ENCODE peak calls at places on chromosomes 2 and 18, in nine cellular contexts. S is stomach; T is substantia nigra; K is mucosa of gallbladder; H is cardiac fibroblast; C is NCI-H460; Z is stimulated activated CD4-positive, alpha-beta T cell treated with anti-CD3 and anti-CD28 coated beads, Interleukin-2, amount 100 ng/mL, for 48 hours; I is RPMI8226; D is T-cell. X is an unnamed sample.

GRCh38 chr2:214220251-214220650 is 190.6 kb upstream of the VWC2L start:
- DNase-seq in S (no peak), T (no peak), K (no peak), H (no peak), C (no peak), Z (no peak), I (no peak), D (no peak), X (no peak)

GRCh38 chr18:74290831-74291770 is 662 bp downstream of the CYB5A start:
- DNase-seq in S (peak), T (no peak), K (no peak), H (no peak), C (no peak), Z (no peak), I (no peak), D (peak), X (peak)

GRCh38 chr2:109322111-109322510 is 193.1 kb downstream of the SH3RF3 start:
- DNase-seq in S (peak), T (peak), K (peak), H (peak), C (no peak), Z (no peak), I (no peak), D (no peak), X (peak)

GRCh38 chr2:232432598-232433184 is 23.3 kb upstream of the ALPI start:
- DNase-seq in S (no peak), T (no peak), K (no peak), H (no peak), C (no peak), Z (no peak), I (no peak), D (no peak), X (no peak)

GRCh38 chr2:97900806-97901205 is 94.9 kb downstream of the TMEM131 start:
- DNase-seq in S (no peak), T (no peak), K (no peak), H (peak), C (no peak), Z (no peak), I (no peak), D (no peak), X (no peak)

GRCh38 chr2:120867290-120868231 is 131.9 kb downstream of the GLI2 start:
- DNase-seq in S (peak), T (peak), K (peak), H (peak), C (peak), Z (no peak), I (no peak), D (no peak), X (peak)

GRCh38 chr2:134406311-134406710 is 152.4 kb downstream of the MGAT5 start:
- DNase-seq in S (peak), T (no peak), K (peak), H (no peak), C (no peak), Z (no peak), I (no peak), D (no peak), X (no peak)

GRCh38 chr2:237724811-237725478 is 73.6 kb upstream of the RBM44 start:
- DNase-seq in S (peak), T (no peak), K (no peak), H (peak), C (no peak), Z (no peak), I (no peak), D (no peak), X (no peak)

GRCh38 chr2:232501794-232502499 is 14.3 kb upstream of the ECEL1 start:
- DNase-seq in S (no peak), T (peak), K (no peak), H (no peak), C (no peak), Z (no peak), I (no peak), D (no peak), X (no peak)

GRCh38 chr2:15747698-15748471 is 156.2 kb downstream of the DDX1 start:
- DNase-seq in S (no peak), T (no peak), K (no peak), H (no peak), C (no peak), Z (no peak), I (no peak), D (no peak), X (no peak)

GRCh38 chr18:28015671-28016070 is 161.3 kb downstream of the CDH2 start:
- DNase-seq in S (no peak), T (no peak), K (no peak), H (no peak), C (no peak), Z (no peak), I (no peak), D (no peak), X (no peak)

GRCh38 chr18:75854174-75854573 is 426.7 kb upstream of the SMIM21 start:
- DNase-seq in S (no peak), T (no peak), K (no peak), H (no peak), C (no peak), Z (peak), I (peak), D (no peak), X (peak)

GRCh38 chr2:22035333-22035964 is 911.7 kb downstream of the TDRD15 start:
- DNase-seq in S (no peak), T (no peak), K (no peak), H (no peak), C (no peak), Z (no peak), I (no peak), D (no peak), X (no peak)

GRCh38 chr2:204885747-204886146 is 340.5 kb downstream of the PARD3B start:
- DNase-seq in S (no peak), T (peak), K (no peak), H (peak), C (no peak), Z (no peak), I (no peak), D (no peak), X (no peak)

GRCh38 chr2:14614011-14614410 is 18.5 kb upstream of the LRATD1 start:
- DNase-seq in S (no peak), T (no peak), K (no peak), H (no peak), C (no peak), Z (no peak), I (no peak), D (no peak), X (no peak)

GRCh38 chr2:28589746-28590463 is 94.0 kb downstream of the PLB1 start:
- DNase-seq in S (no peak), T (no peak), K (no peak), H (no peak), C (no peak), Z (no peak), I (no peak), D (no peak), X (no peak)

GRCh38 chr2:37566517-37566961 is 104.9 kb downstream of the CDC42EP3 start:
- DNase-seq in S (no peak), T (no peak), K (no peak), H (peak), C (no peak), Z (no peak), I (peak), D (no peak), X (no peak)

GRCh38 chr2:9944330-9944758 is 7.1 kb upstream of the GRHL1 start:
- DNase-seq in S (no peak), T (no peak), K (no peak), H (no peak), C (no peak), Z (no peak), I (peak), D (no peak), X (no peak)